ENCODE peak calls at places on chromosomes 12 and 14, in ten cellular contexts. L is activated T-cell treated with anti-CD3 and anti-CD28 coated beads, Interleukin-2, amount 50 U/mL, for 1 hour; Y is germinal center; C is stimulated activated CD8-positive, alpha-beta memory T cell treated with anti-CD3 and anti-CD28 coated beads, Interleukin-15, amount 100 ng/mL, for 1 hour; X is GM23248; A is kidney tubule cell; P is right atrium auricular region; U is GM13976; N is NCI-H345; J is H7. S is an unnamed sample.
A peak's percentile ranks its signal among the peaks of the same experiment; 100 is the strongest.

GRCh38 chr12:116718578-116719454 is 19.1 kb downstream of the SPRING1 start:
- DNase-seq in L (no peak), Y (no peak), C (no peak), X (peak; percentile 59), A (peak; percentile 71), P (no peak), U (no peak), N (peak; percentile 35), J (no peak), S (no peak)

GRCh38 chr14:101075801-101076413 is 172.4 kb upstream of the RTL1 start:
- DNase-seq in L (no peak), Y (no peak), C (no peak), X (no peak), A (no peak), P (peak; percentile 55), U (no peak), N (no peak), J (no peak), S (no peak)

GRCh38 chr12:120209851-120210250 is 8.9 kb upstream of the RPLP0 start:
- DNase-seq in L (no peak), Y (no peak), C (no peak), X (no peak), A (no peak), P (no peak), U (no peak), N (no peak), J (peak; percentile 19), S (no peak)

GRCh38 chr12:110222433-110222832 is 58.6 kb upstream of the ATP2A2 start:
- DNase-seq in L (no peak), Y (no peak), C (no peak), X (no peak), A (no peak), P (no peak), U (no peak), N (no peak), J (no peak), S (no peak)

GRCh38 chr12:118190266-118190665 is 54.3 kb downstream of the PEBP1 start:
- DNase-seq in L (no peak), Y (no peak), C (no peak), X (peak; percentile 61), A (peak; percentile 26), P (no peak), U (no peak), N (no peak), J (no peak), S (no peak)

GRCh38 chr12:24954261-24954660 is 5.4 kb upstream of the BCAT1 start:
- DNase-seq in L (no peak), Y (no peak), C (no peak), X (no peak), A (no peak), P (no peak), U (no peak), N (no peak), J (no peak), S (no peak)

GRCh38 chr12:106369624-106370346 is 12.2 kb downstream of the POLR3B start:
- DNase-seq in L (no peak), Y (no peak), C (no peak), X (peak; percentile 93), A (peak; percentile 91), P (no peak), U (no peak), N (no peak), J (no peak), S (no peak)

GRCh38 chr14:60233251-60233650 is 15.8 kb upstream of the PPM1A start:
- DNase-seq in L (no peak), Y (no peak), C (no peak), X (no peak), A (no peak), P (no peak), U (no peak), N (no peak), J (no peak), S (no peak)

GRCh38 chr14:20609215-20610001 is 18.2 kb upstream of the RNASE12 start:
- DNase-seq in L (peak; percentile 63), Y (peak; percentile 80), C (no peak), X (peak; percentile 92), A (peak; percentile 94), P (peak; percentile 91), U (peak; percentile 77), N (peak; percentile 77), J (peak; percentile 75), S (peak; percentile 94)

GRCh38 chr12:130715996-130716917 is at the start of gene RIMBP2:
- DNase-seq in L (no peak), Y (no peak), C (no peak), X (peak; percentile 39), A (peak; percentile 70), P (no peak), U (no peak), N (peak; percentile 74), J (peak; percentile 73), S (no peak)

GRCh38 chr14:29163109-29163508 is 396.5 kb downstream of the FOXG1 start:
- DNase-seq in L (no peak), Y (no peak), C (no peak), X (no peak), A (no peak), P (no peak), U (no peak), N (no peak), J (no peak), S (no peak)

GRCh38 chr12:63103489-63104131 is 47.4 kb downstream of the AVPR1A start:
- DNase-seq in L (no peak), Y (peak; percentile 13), C (no peak), X (peak; percentile 50), A (peak; percentile 49), P (no peak), U (peak; percentile 27), N (peak; percentile 27), J (peak; percentile 16), S (no peak)

GRCh38 chr12:68959457-68960161 is 26.6 kb upstream of the CPM start:
- DNase-seq in L (no peak), Y (no peak), C (no peak), X (no peak), A (no peak), P (no peak), U (no peak), N (no peak), J (no peak), S (no peak)

GRCh38 chr12:88142610-88142991 is 494 bp downstream of the TMTC3 start:
- DNase-seq in L (no peak), Y (peak; percentile 3), C (no peak), X (no peak), A (peak; percentile 31), P (no peak), U (no peak), N (peak; percentile 34), J (peak; percentile 3), S (no peak)

GRCh38 chr12:21538259-21538658 is 12.2 kb downstream of the SPX start:
- DNase-seq in L (no peak), Y (no peak), C (no peak), X (no peak), A (no peak), P (no peak), U (no peak), N (no peak), J (no peak), S (no peak)

GRCh38 chr12:49060237-49061156 is at the start of gene KMT2D:
- DNase-seq in L (peak; percentile 89), Y (peak; percentile 90), C (peak; percentile 73), X (peak; percentile 99), A (peak; percentile 95), P (peak; percentile 88), U (peak; percentile 94), N (peak; percentile 80), J (peak; percentile 98), S (peak; percentile 81)

GRCh38 chr14:26960049-26960688 is 362.3 kb upstream of the NOVA1 start:
- DNase-seq in L (no peak), Y (no peak), C (no peak), X (no peak), A (peak; percentile 37), P (no peak), U (no peak), N (peak; percentile 17), J (no peak), S (no peak)

GRCh38 chr12:108722992-108723766 is 8.1 kb downstream of the CORO1C start:
- DNase-seq in L (no peak), Y (no peak), C (no peak), X (peak; percentile 92), A (peak; percentile 97), P (no peak), U (no peak), N (no peak), J (no peak), S (peak; percentile 84)

GRCh38 chr14:20278414-20278813 is 27.3 kb downstream of the TTC5 start:
- DNase-seq in L (no peak), Y (no peak), C (no peak), X (no peak), A (peak; percentile 67), P (no peak), U (no peak), N (peak; percentile 12), J (no peak), S (no peak)

GRCh38 chr12:120720972-120721801 is 4.4 kb upstream of the ACADS start:
- DNase-seq in L (no peak), Y (no peak), C (no peak), X (no peak), A (no peak), P (no peak), U (no peak), N (no peak), J (no peak), S (no peak)

GRCh38 chr14:98954347-98955000 is 317.5 kb downstream of the BCL11B start:
- DNase-seq in L (no peak), Y (no peak), C (no peak), X (no peak), A (no peak), P (peak; percentile 54), U (no peak), N (no peak), J (peak; percentile 8), S (no peak)

GRCh38 chr14:101840649-101841365 is 79.3 kb downstream of the PPP2R5C start:
- DNase-seq in L (no peak), Y (no peak), C (no peak), X (no peak), A (no peak), P (no peak), U (no peak), N (no peak), J (no peak), S (no peak)

GRCh38 chr12:75389061-75389460 is 1.8 kb upstream of the GLIPR1L2 start:
- DNase-seq in L (no peak), Y (no peak), C (no peak), X (peak; percentile 75), A (peak; percentile 89), P (no peak), U (no peak), N (peak; percentile 12), J (no peak), S (no peak)

GRCh38 chr12:83462419-83462818 is 775.7 kb downstream of the TMTC2 start:
- DNase-seq in L (no peak), Y (no peak), C (no peak), X (no peak), A (no peak), P (no peak), U (no peak), N (no peak), J (peak; percentile 1), S (no peak)

GRCh38 chr12:82223421-82223820 is 134.8 kb downstream of the CCDC59 start:
- DNase-seq in L (no peak), Y (no peak), C (no peak), X (no peak), A (no peak), P (no peak), U (no peak), N (no peak), J (no peak), S (no peak)

GRCh38 chr14:96852823-96853422 is 55.7 kb downstream of the VRK1 start:
- DNase-seq in L (no peak), Y (peak; percentile 5), C (no peak), X (peak; percentile 78), A (peak; percentile 46), P (no peak), U (peak; percentile 19), N (peak; percentile 4), J (no peak), S (no peak)

S was measured in HS-27A.